ENCODE peak calls at places on chromosomes 5 and 9, in nine cellular contexts. V is brain microvascular endothelial cell; J is mammary epithelial cell; Y is fibroblast of pulmonary artery; A is hepatocyte; G is testis; K is A549; M is uterus; U is CD8-positive, alpha-beta T cell. L is an unnamed sample.

GRCh38 chr9:114348906-114349482 is 19.3 kb downstream of the ORM2 start:
- DNase-seq in Y (peak), J (peak), G (peak), M (peak), V (peak), K (peak), A (peak), U (peak), L (peak)

GRCh38 chr9:107750741-107751521 is 261.4 kb upstream of the KLF4 start:
- DNase-seq in V (peak), G (peak), Y (peak), M (peak), K (peak), U (no peak), J (peak), A (peak), L (peak)

GRCh38 chr9:125544988-125545651 is 161.9 kb downstream of the MAPKAP1 start:
- DNase-seq in K (no peak), V (peak), Y (peak), U (no peak), G (no peak), J (no peak), M (no peak), A (peak), L (peak)

GRCh38 chr5:65742565-65743231 is 20.7 kb downstream of the NLN start:
- DNase-seq in J (peak), K (peak), V (peak), M (no peak), G (no peak), A (peak), Y (peak), U (no peak), L (peak)

GRCh38 chr5:148969291-148969690 is 93.6 kb downstream of the SH3TC2 start:
- DNase-seq in Y (no peak), A (no peak), V (no peak), G (no peak), M (no peak), U (no peak), J (no peak), K (no peak), L (no peak)

GRCh38 chr5:38404236-38404635 is 145.9 kb downstream of the EGFLAM start:
- DNase-seq in J (no peak), Y (no peak), K (no peak), A (no peak), V (no peak), M (no peak), G (no peak), U (no peak), L (no peak)

GRCh38 chr5:180618830-180619562 is 27.7 kb upstream of the SCGB3A1 start:
- DNase-seq in J (peak), G (peak), K (peak), M (no peak), U (peak), Y (peak), V (peak), A (peak), L (peak)

GRCh38 chr9:131095666-131096489 is 453 bp upstream of the AIF1L start:
- DNase-seq in V (no peak), A (peak), Y (no peak), M (no peak), U (no peak), G (peak), K (peak), J (no peak), L (no peak)

GRCh38 chr5:143355710-143356109 is 47.8 kb downstream of the NR3C1 start:
- DNase-seq in J (peak), G (peak), V (peak), M (peak), Y (peak), A (peak), K (peak), U (peak), L (peak)

GRCh38 chr5:136036991-136037705 is 8.4 kb downstream of the TGFBI start:
- DNase-seq in Y (peak), V (no peak), U (no peak), M (no peak), G (no peak), K (no peak), A (no peak), J (peak), L (no peak)

GRCh38 chr9:8558176-8558575 is 758.6 kb upstream of the DMAC1 start:
- DNase-seq in G (no peak), A (peak), Y (peak), J (peak), M (no peak), U (no peak), K (peak), V (peak), L (peak)

GRCh38 chr5:8869932-8870331 is 675.9 kb downstream of the SEMA5A start:
- DNase-seq in V (no peak), J (no peak), A (no peak), Y (no peak), G (no peak), K (no peak), M (no peak), U (no peak), L (no peak)

GRCh38 chr5:58898538-58898937 is 315.7 kb downstream of the RAB3C start:
- DNase-seq in V (no peak), G (no peak), A (no peak), Y (no peak), J (no peak), U (no peak), K (peak), M (no peak), L (no peak)

GRCh38 chr5:114782869-114783268 is 386.8 kb downstream of the TRIM36 start:
- DNase-seq in K (peak), J (no peak), Y (no peak), V (no peak), A (no peak), G (no peak), U (no peak), M (no peak), L (no peak)

GRCh38 chr5:138626333-138626944 is 51.2 kb upstream of the HSPA9 start:
- DNase-seq in G (no peak), J (no peak), Y (no peak), M (no peak), K (no peak), V (peak), U (no peak), A (no peak), L (no peak)

GRCh38 chr5:75558972-75559632 is 47.4 kb downstream of the POLK start:
- DNase-seq in U (no peak), A (no peak), G (no peak), V (no peak), M (no peak), J (no peak), Y (peak), K (no peak), L (peak)

GRCh38 chr9:137025120-137025966 is 2.7 kb downstream of the ABCA2 start:
- DNase-seq in K (no peak), J (peak), G (peak), A (no peak), Y (no peak), M (no peak), U (no peak), V (no peak), L (no peak)

GRCh38 chr5:59768204-59769040 is 125.1 kb downstream of the PDE4D start:
- DNase-seq in M (peak), U (no peak), V (peak), A (peak), K (peak), Y (peak), G (peak), J (peak), L (peak)

GRCh38 chr9:110954822-110955291 is 83.4 kb downstream of the LPAR1 start:
- DNase-seq in M (no peak), K (no peak), A (no peak), U (no peak), J (no peak), Y (no peak), V (no peak), G (no peak), L (no peak)

GRCh38 chr9:110578896-110579752 is at the start of gene SVEP1:
- DNase-seq in J (peak), U (no peak), K (peak), M (peak), Y (peak), G (peak), A (peak), V (peak), L (peak)

GRCh38 chr5:127228540-127229184 is 61.9 kb upstream of the MEGF10 start:
- DNase-seq in V (no peak), M (peak), Y (no peak), G (peak), U (no peak), K (no peak), J (no peak), A (peak), L (no peak)

GRCh38 chr5:177524539-177524900 is 7.8 kb upstream of the DDX41 start:
- DNase-seq in A (no peak), J (no peak), K (no peak), G (no peak), V (no peak), U (no peak), M (no peak), Y (no peak), L (no peak)

GRCh38 chr9:120308495-120308894 is 271.5 kb downstream of the CDK5RAP2 start:
- DNase-seq in Y (no peak), U (no peak), A (no peak), M (no peak), K (no peak), G (no peak), V (no peak), J (no peak), L (no peak)

GRCh38 chr5:26482817-26483375 is 555.5 kb downstream of the CDH9 start:
- DNase-seq in A (peak), M (no peak), U (no peak), V (peak), Y (peak), J (no peak), G (peak), K (peak), L (no peak)

GRCh38 chr9:85524531-85524930 is 217.2 kb downstream of the AGTPBP1 start:
- DNase-seq in K (no peak), M (no peak), G (peak), U (no peak), Y (peak), A (no peak), V (no peak), J (peak), L (no peak)

GRCh38 chr5:9859798-9860197 is 229.6 kb upstream of the TAS2R1 start:
- DNase-seq in J (no peak), Y (no peak), V (no peak), G (no peak), U (no peak), A (no peak), M (no peak), K (no peak), L (no peak)

GRCh38 chr9:83505282-83505681 is 32.9 kb downstream of the FRMD3 start:
- DNase-seq in K (no peak), G (no peak), J (no peak), Y (no peak), M (no peak), A (no peak), V (no peak), U (no peak), L (no peak)

DNA sequence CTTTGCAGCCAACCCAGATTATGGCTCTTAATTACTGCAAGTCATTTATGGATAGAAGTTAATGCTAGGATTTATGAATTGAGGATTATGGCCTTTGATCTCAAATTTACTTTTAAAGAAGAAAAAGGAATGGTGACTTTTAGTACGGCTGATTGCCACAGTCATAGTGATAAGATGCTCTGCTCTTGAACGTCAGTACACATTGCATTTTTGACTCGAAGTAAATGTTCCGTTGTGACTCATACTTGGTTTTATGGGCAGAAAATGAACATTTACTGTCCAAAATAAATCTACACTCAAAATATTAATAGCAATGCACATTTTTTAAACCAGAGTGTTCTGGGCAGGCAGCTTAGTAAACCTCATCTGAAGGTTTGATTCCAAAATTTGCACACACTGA is 825 bp downstream of the ADAMTSL1 start:
- DNase-seq in Y (peak), V (peak), J (no peak), M (no peak), G (no peak), U (no peak), K (no peak), A (no peak), L (peak)
- H3K4me3 ChIP-seq in Y (peak), V (peak), J (no peak), M (peak), G (no peak), U (no peak), K (no peak), A (peak), L (peak)

DNA sequence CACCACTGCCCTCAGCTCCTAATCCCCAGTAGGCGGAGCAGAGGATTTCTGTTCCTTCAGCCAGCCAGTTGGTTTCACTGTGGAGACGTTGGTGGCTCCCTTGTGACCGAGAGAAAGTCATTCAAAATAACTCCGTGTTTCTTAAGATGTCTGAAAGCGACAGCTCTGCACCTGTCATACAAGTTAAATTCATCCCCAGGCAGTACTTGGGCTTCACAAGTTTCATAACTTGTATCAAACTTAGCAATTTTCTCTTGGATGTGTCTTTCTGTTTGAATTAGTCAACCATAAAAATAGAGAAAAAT is 410 bp upstream of the CDKN2B start:
- DNase-seq in G (no peak), V (no peak), Y (no peak), J (no peak), U (no peak), A (no peak), M (no peak), K (no peak), L (no peak)
- TF ChIP-seq CTCF in G (no peak), V (no peak), Y (peak), J (peak), U (no peak), A (no peak), M (no peak), K (no peak), L (peak)

GRCh38 chr9:10443805-10444204 is 169.0 kb downstream of the PTPRD start:
- DNase-seq in U (no peak), G (no peak), J (no peak), V (no peak), A (no peak), K (no peak), Y (no peak), M (no peak), L (no peak)
- H3K4me3 ChIP-seq in U (no peak), G (no peak), J (no peak), V (no peak), A (no peak), K (no peak), Y (no peak), M (no peak), L (no peak)

GRCh38 chr5:96140496-96140895 is 178.8 kb upstream of the ELL2 start:
- DNase-seq in V (no peak), U (no peak), G (no peak), A (no peak), Y (no peak), K (no peak), J (no peak), M (no peak), L (no peak)
- TF ChIP-seq CTCF in V (no peak), U (no peak), G (no peak), A (no peak), Y (no peak), K (no peak), J (no peak), M (no peak), L (no peak)

DNA sequence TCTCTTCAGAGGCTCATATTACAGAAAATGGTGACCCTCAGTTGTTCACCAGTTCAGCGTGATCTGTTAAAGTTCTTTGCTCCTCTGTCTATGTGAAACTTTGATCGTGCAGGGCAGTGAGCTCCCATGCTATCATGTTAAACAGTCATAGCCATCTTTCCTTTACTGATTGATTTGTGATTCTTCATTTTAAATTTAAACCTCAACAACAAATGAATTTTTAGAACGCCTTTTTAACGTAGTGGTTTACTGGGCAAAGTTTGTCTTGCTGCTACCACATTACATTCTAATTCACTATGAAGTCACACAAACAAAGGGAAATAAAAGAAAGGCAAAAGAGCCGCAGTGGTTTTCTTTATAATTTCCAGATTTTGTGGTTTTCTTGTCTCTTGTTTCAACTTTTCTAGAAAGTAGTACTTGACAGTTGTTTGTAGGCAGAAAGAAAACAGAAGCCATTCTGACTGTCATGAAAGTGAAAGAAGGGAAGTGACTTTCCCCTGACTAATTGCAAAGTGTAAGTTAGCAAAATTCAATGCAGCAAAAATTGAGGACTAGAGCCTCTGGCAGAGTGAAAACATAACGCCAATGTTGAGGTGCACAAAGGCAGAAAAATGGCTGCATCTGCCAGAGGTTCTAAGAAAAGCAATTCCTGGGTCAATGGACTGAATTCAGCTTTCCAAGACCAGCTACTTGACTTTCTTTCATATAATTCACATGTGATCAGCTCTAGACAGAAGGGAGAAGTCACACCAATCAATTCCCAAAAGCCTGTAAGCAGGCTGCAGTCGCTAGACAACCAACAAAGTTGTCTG is 7.0 kb upstream of the IFNA6 start:
- DNase-seq in J (no peak), K (no peak), G (no peak), M (no peak), A (no peak), U (no peak), Y (no peak), V (no peak), L (peak)
- H3K4me3 ChIP-seq in J (no peak), K (no peak), G (no peak), M (no peak), A (no peak), U (peak), Y (no peak), V (no peak), L (no peak)

DNA sequence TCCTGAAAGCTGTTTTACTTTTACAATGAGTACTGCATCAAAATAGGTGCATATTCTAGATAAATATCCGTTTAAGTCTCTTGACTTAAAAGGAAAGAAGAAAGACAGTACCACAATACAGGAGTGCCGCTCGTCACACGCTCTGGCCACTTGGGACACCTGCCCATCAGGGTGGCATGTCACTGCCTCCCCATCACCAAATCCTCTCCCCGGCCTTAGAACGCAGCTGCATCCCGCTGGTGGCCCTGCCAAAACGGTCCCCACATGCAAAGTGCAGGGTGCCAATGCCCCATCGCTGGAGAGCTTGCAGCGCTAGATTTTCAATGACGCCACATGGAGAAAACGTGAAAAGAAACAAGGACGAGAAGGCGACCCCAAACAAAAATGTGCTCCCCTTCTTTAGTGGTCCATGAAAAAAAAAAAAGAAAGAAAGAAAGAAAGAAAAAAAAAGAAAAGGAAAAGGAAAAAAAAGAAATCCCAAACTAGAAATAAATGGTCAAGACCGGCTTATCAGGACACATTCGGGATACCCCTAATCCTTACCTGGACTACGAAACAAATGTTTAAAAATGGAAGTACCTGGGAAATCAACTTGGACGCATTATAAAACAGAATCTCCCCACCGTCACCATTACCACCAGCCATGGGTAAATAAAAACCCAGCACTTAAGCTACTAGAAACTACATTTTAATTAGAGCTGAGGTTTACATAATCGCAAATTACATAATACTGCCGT is 1.1 kb downstream of the ANKH start:
- DNase-seq in Y (no peak), M (peak), K (no peak), V (no peak), A (no peak), G (no peak), U (peak), J (no peak), L (peak)
- TF ChIP-seq CTCF in Y (no peak), M (no peak), K (no peak), V (peak), A (no peak), G (no peak), U (no peak), J (peak), L (peak)